ENCODE peak calls at places on chromosomes 4 and X, in five cellular contexts. One of them, this sample, is unnamed.

GRCh38 chr4:1171306-1172227 is 816 bp downstream of the SPON2 start:
- DNase-seq in K562: no peak
- DNase-seq in GM23338: peak; percentile 79
- DNase-seq in activated B cell treated with CpG ODN at 0.5 μM for 24 hours: peak; percentile 54
- DNase-seq in GM12865: no peak
- DNase-seq in this sample: no peak

GRCh38 chrX:920234-920799 is 289.7 kb downstream of the SHOX start:
- DNase-seq in K562: no peak
- DNase-seq in GM23338: no peak
- DNase-seq in activated B cell treated with CpG ODN at 0.5 μM for 24 hours: no peak
- DNase-seq in GM12865: no peak
- DNase-seq in this sample: no peak

GRCh38 chrX:41043950-41044349 is 41.3 kb upstream of the USP9X start:
- DNase-seq in GM23338: no peak
- DNase-seq in GM12865: no peak
- DNase-seq in activated B cell treated with CpG ODN at 0.5 μM for 24 hours: no peak
- DNase-seq in K562: no peak
- DNase-seq in this sample: no peak

GRCh38 chrX:129701624-129702069 is 37.1 kb upstream of the XPNPEP2 start:
- DNase-seq in GM23338: no peak
- DNase-seq in activated B cell treated with CpG ODN at 0.5 μM for 24 hours: no peak
- DNase-seq in GM12865: no peak
- DNase-seq in K562: no peak
- DNase-seq in this sample: no peak

GRCh38 chr4:7196731-7197130 is 4.4 kb downstream of the SORCS2 start:
- DNase-seq in GM12865: no peak
- DNase-seq in activated B cell treated with CpG ODN at 0.5 μM for 24 hours: no peak
- DNase-seq in GM23338: no peak
- DNase-seq in K562: no peak
- DNase-seq in this sample: no peak

GRCh38 chrX:80799616-80800015 is 10.1 kb downstream of the BRWD3 start:
- DNase-seq in K562: no peak
- DNase-seq in activated B cell treated with CpG ODN at 0.5 μM for 24 hours: no peak
- DNase-seq in GM12865: no peak
- DNase-seq in GM23338: no peak
- DNase-seq in this sample: no peak

GRCh38 chrX:9379697-9380551 is 84.9 kb upstream of the TBL1X start:
- DNase-seq in activated B cell treated with CpG ODN at 0.5 μM for 24 hours: no peak
- DNase-seq in K562: no peak
- DNase-seq in GM12865: no peak
- DNase-seq in GM23338: no peak
- DNase-seq in this sample: peak; percentile 38

GRCh38 chr4:123093247-123093646 is 170.8 kb upstream of the NUDT6 start:
- DNase-seq in GM12865: no peak
- DNase-seq in GM23338: no peak
- DNase-seq in K562: no peak
- DNase-seq in activated B cell treated with CpG ODN at 0.5 μM for 24 hours: no peak
- DNase-seq in this sample: no peak

GRCh38 chr4:182246401-182247205 is 3.4 kb downstream of the TENM3 start:
- DNase-seq in K562: no peak
- DNase-seq in GM12865: no peak
- DNase-seq in activated B cell treated with CpG ODN at 0.5 μM for 24 hours: no peak
- DNase-seq in GM23338: peak; percentile 20
- DNase-seq in this sample: no peak

GRCh38 chrX:41596586-41596985 is 92.2 kb upstream of the GPR34 start:
- DNase-seq in K562: no peak
- DNase-seq in GM23338: no peak
- DNase-seq in activated B cell treated with CpG ODN at 0.5 μM for 24 hours: no peak
- DNase-seq in GM12865: peak; percentile 70
- DNase-seq in this sample: no peak

GRCh38 chr4:156774422-156774821 is 197.2 kb downstream of the PDGFC start:
- DNase-seq in GM23338: no peak
- DNase-seq in GM12865: no peak
- DNase-seq in K562: no peak
- DNase-seq in activated B cell treated with CpG ODN at 0.5 μM for 24 hours: no peak
- DNase-seq in this sample: no peak

GRCh38 chr4:38873290-38873949 is 5.8 kb downstream of the FAM114A1 start:
- DNase-seq in K562: no peak
- DNase-seq in activated B cell treated with CpG ODN at 0.5 μM for 24 hours: no peak
- DNase-seq in GM12865: no peak
- DNase-seq in GM23338: peak; percentile 21
- DNase-seq in this sample: no peak

GRCh38 chr4:12123709-12124108 is 695.0 kb upstream of the HS3ST1 start:
- DNase-seq in GM12865: no peak
- DNase-seq in activated B cell treated with CpG ODN at 0.5 μM for 24 hours: no peak
- DNase-seq in K562: no peak
- DNase-seq in GM23338: no peak
- DNase-seq in this sample: no peak

GRCh38 chr4:175386776-175387507 is 425.1 kb downstream of the GPM6A start:
- DNase-seq in GM12865: peak; percentile 13
- DNase-seq in GM23338: peak; percentile 62
- DNase-seq in activated B cell treated with CpG ODN at 0.5 μM for 24 hours: no peak
- DNase-seq in K562: no peak
- DNase-seq in this sample: no peak

GRCh38 chr4:26342328-26343040 is 21.7 kb downstream of the RBPJ start:
- DNase-seq in activated B cell treated with CpG ODN at 0.5 μM for 24 hours: no peak
- DNase-seq in GM23338: no peak
- DNase-seq in K562: peak; percentile 13
- DNase-seq in GM12865: no peak
- DNase-seq in this sample: peak; percentile 7

GRCh38 chr4:7806724-7807123 is 132.9 kb downstream of the AFAP1 start:
- DNase-seq in K562: no peak
- DNase-seq in GM23338: no peak
- DNase-seq in activated B cell treated with CpG ODN at 0.5 μM for 24 hours: no peak
- DNase-seq in GM12865: no peak
- DNase-seq in this sample: no peak

GRCh38 chrX:31071262-31071661 is 579 bp downstream of the FTHL17 start:
- DNase-seq in activated B cell treated with CpG ODN at 0.5 μM for 24 hours: no peak
- DNase-seq in GM12865: no peak
- DNase-seq in K562: no peak
- DNase-seq in GM23338: no peak
- DNase-seq in this sample: no peak

GRCh38 chrX:153523269-153523668 is 5.8 kb downstream of the ATP2B3 start:
- DNase-seq in activated B cell treated with CpG ODN at 0.5 μM for 24 hours: no peak
- DNase-seq in K562: no peak
- DNase-seq in GM12865: no peak
- DNase-seq in GM23338: no peak
- DNase-seq in this sample: no peak

GRCh38 chrX:43559643-43560042 is 96.5 kb upstream of the MAOA start:
- DNase-seq in GM23338: peak; percentile 69
- DNase-seq in activated B cell treated with CpG ODN at 0.5 μM for 24 hours: peak; percentile 13
- DNase-seq in K562: peak; percentile 11
- DNase-seq in GM12865: peak; percentile 29
- DNase-seq in this sample: peak; percentile 55

GRCh38 chrX:55489315-55490009 is at the start of gene USP51:
- DNase-seq in GM12865: peak; percentile 20
- DNase-seq in K562: peak; percentile 27
- DNase-seq in activated B cell treated with CpG ODN at 0.5 μM for 24 hours: peak; percentile 20
- DNase-seq in GM23338: peak; percentile 73
- DNase-seq in this sample: peak; percentile 4

GRCh38 chr4:185735887-185736286 is 76.1 kb downstream of the SORBS2 start:
- DNase-seq in GM23338: no peak
- DNase-seq in K562: no peak
- DNase-seq in GM12865: no peak
- DNase-seq in activated B cell treated with CpG ODN at 0.5 μM for 24 hours: no peak
- DNase-seq in this sample: no peak

GRCh38 chrX:16788477-16788876 is 2.2 kb downstream of the TXLNG start:
- DNase-seq in GM12865: no peak
- DNase-seq in K562: no peak
- DNase-seq in GM23338: no peak
- DNase-seq in activated B cell treated with CpG ODN at 0.5 μM for 24 hours: no peak
- DNase-seq in this sample: no peak

GRCh38 chr4:16157609-16158503 is 68.4 kb downstream of the TAPT1 start:
- DNase-seq in GM12865: no peak
- DNase-seq in K562: no peak
- DNase-seq in activated B cell treated with CpG ODN at 0.5 μM for 24 hours: no peak
- DNase-seq in GM23338: peak; percentile 30
- DNase-seq in this sample: no peak

GRCh38 chr4:179415842-179416223 is 1973.6 kb upstream of the AGA start:
- DNase-seq in GM12865: no peak
- DNase-seq in GM23338: peak; percentile 56
- DNase-seq in activated B cell treated with CpG ODN at 0.5 μM for 24 hours: no peak
- DNase-seq in K562: no peak
- DNase-seq in this sample: peak; percentile 10

GRCh38 chr4:147479376-147479775 is 1.5 kb upstream of the EDNRA start:
- DNase-seq in activated B cell treated with CpG ODN at 0.5 μM for 24 hours: no peak
- DNase-seq in GM23338: no peak
- DNase-seq in K562: no peak
- DNase-seq in GM12865: no peak
- DNase-seq in this sample: no peak

GRCh38 chr4:10346023-10346422 is 111.2 kb downstream of the ZNF518B start:
- DNase-seq in GM23338: no peak
- DNase-seq in GM12865: no peak
- DNase-seq in K562: no peak
- DNase-seq in activated B cell treated with CpG ODN at 0.5 μM for 24 hours: no peak
- DNase-seq in this sample: no peak

GRCh38 chrX:138298268-138298667 is 413.2 kb downstream of the FGF13 start:
- DNase-seq in GM23338: no peak
- DNase-seq in activated B cell treated with CpG ODN at 0.5 μM for 24 hours: no peak
- DNase-seq in K562: no peak
- DNase-seq in GM12865: no peak
- DNase-seq in this sample: no peak

GRCh38 chr4:156255608-156256007 is 301.9 kb upstream of the CTSO start:
- DNase-seq in activated B cell treated with CpG ODN at 0.5 μM for 24 hours: no peak
- DNase-seq in GM12865: no peak
- DNase-seq in GM23338: no peak
- DNase-seq in K562: no peak
- DNase-seq in this sample: no peak

DNA sequence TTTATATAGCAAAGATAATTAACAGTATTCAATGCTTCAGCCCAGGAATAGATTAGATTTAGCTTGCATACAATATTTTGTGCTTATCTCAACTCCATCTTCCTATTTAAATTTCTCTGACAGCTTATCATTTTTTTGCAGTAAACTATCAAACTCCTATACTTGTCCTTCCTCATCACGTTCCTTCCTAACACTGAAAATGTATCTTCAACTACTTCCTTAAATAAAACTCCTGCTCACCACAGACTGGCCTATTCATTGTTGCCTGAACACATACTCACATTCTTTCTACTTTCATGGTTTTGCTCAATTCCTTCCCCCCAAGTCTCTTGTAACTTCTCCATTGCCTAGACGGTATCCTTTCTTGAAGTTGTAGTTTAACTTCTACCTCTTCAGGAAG is 28.5 kb upstream of the PTPN13 start:
- DNase-seq in GM12865: no peak
- DNase-seq in activated B cell treated with CpG ODN at 0.5 μM for 24 hours: no peak
- DNase-seq in K562: no peak
- DNase-seq in GM23338: no peak
- DNase-seq in this sample: no peak
- TF ChIP-seq CTCF in GM12865: no peak
- TF ChIP-seq CTCF in activated B cell treated with CpG ODN at 0.5 μM for 24 hours: no peak
- TF ChIP-seq CTCF in K562: no peak
- TF ChIP-seq CTCF in GM23338: no peak
- TF ChIP-seq CTCF in this sample: no peak

DNA sequence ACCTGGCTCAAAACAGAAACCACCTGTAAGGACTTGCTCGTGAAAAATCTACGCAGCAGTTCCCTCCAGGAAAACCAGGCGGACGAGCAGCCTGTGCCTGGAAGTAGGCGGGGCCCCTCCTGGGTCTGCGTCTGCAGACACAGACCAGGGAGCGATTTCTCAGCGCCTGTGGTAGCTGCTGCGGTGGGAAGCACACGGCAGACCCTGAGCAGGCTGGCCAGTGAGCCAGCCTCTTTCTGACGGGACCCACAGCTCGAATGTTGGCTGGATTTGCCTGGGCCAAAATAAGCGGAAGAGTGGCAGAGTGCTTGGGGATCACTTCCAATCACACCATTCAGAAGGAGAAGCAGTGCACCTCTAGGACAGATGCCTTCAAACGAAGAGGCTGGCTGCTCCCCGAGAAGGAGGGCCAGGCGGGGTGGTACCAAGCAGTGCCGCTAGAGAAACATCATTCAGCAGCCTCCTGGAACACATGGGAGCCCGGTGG is 86.0 kb downstream of the GATB start:
- DNase-seq in GM12865: no peak
- DNase-seq in activated B cell treated with CpG ODN at 0.5 μM for 24 hours: no peak
- DNase-seq in K562: no peak
- DNase-seq in GM23338: peak; percentile 87
- DNase-seq in this sample: no peak
- TF ChIP-seq CTCF in GM12865: no peak
- TF ChIP-seq CTCF in activated B cell treated with CpG ODN at 0.5 μM for 24 hours: no peak
- TF ChIP-seq CTCF in K562: no peak
- TF ChIP-seq CTCF in GM23338: no peak
- TF ChIP-seq CTCF in this sample: no peak

DNA sequence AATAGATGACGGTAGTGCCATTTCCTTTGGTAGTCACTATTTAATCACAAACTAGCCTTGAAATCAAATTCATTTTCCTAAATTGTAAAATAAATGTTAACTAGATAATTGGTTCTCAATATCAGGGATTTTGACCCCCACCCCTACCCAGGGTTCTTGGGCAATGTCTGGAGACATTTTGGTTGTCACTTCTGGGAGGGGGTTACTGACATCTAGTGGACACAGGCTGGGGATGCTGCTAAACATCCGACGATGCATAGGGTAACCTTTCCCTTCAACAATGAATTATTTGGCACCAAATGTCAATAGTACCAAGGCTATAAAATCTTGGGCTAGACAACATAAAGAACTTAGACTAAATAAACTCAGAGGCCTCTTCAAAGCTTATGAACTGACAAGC is 285.8 kb upstream of the TRPC5 start:
- DNase-seq in K562: no peak
- DNase-seq in GM23338: peak; percentile 33
- DNase-seq in activated B cell treated with CpG ODN at 0.5 μM for 24 hours: no peak
- DNase-seq in GM12865: no peak
- DNase-seq in this sample: no peak
- TF ChIP-seq CTCF in K562: no peak
- TF ChIP-seq CTCF in GM23338: peak; percentile 61
- TF ChIP-seq CTCF in activated B cell treated with CpG ODN at 0.5 μM for 24 hours: no peak
- TF ChIP-seq CTCF in GM12865: peak; percentile 17
- TF ChIP-seq CTCF in this sample: no peak

GRCh38 chrX:114959729-114960128 is 57.7 kb downstream of the IL13RA2 start:
- DNase-seq in activated B cell treated with CpG ODN at 0.5 μM for 24 hours: no peak
- DNase-seq in K562: no peak
- DNase-seq in GM23338: peak; percentile 32
- DNase-seq in GM12865: no peak
- DNase-seq in this sample: no peak
- TF ChIP-seq CTCF in activated B cell treated with CpG ODN at 0.5 μM for 24 hours: no peak
- TF ChIP-seq CTCF in K562: peak; percentile 14
- TF ChIP-seq CTCF in GM23338: peak; percentile 58
- TF ChIP-seq CTCF in GM12865: no peak
- TF ChIP-seq CTCF in this sample: no peak

This sample was measured in Calu3.